ENCODE peak calls at places on chromosome X, in nine cellular contexts. H is keratinocyte, R is trophoblast cell, U is neural progenitor cell, K is PC-9, V is Karpas-422, Y is GM23248, F is astrocyte, T is fibroblast of lung. I is an unnamed sample.
A peak's percentile ranks its signal among the peaks of the same experiment; 100 is the strongest.

GRCh38 chrX:72107320-72107719 is 24.4 kb downstream of the RTL5 start:
- DNase-seq in T (no peak), U (no peak), F (no peak), V (peak; percentile 46), K (no peak), Y (peak; percentile 81), H (no peak), R (peak; percentile 58), I (peak; percentile 32)

GRCh38 chrX:53682885-53683555 is 3.5 kb downstream of the HUWE1 start:
- DNase-seq in H (no peak), Y (peak; percentile 72), R (peak; percentile 57), U (peak; percentile 50), V (peak; percentile 73), T (peak; percentile 66), F (peak; percentile 41), K (peak; percentile 41), I (peak; percentile 68)

GRCh38 chrX:64570204-64570603 is 175.0 kb upstream of the MTMR8 start:
- DNase-seq in F (no peak), Y (no peak), T (no peak), V (peak; percentile 40), H (no peak), K (no peak), U (peak; percentile 40), R (no peak), I (peak; percentile 56)

GRCh38 chrX:13699183-13699826 is 10.4 kb downstream of the RAB9A start:
- DNase-seq in T (no peak), K (no peak), F (peak; percentile 20), V (peak; percentile 55), H (no peak), Y (peak; percentile 74), R (peak; percentile 42), U (no peak), I (no peak)

GRCh38 chrX:79325263-79325958 is 41.7 kb downstream of the ITM2A start:
- DNase-seq in K (no peak), R (no peak), V (no peak), U (peak; percentile 14), H (no peak), Y (no peak), T (no peak), F (no peak), I (peak; percentile 17)

GRCh38 chrX:64843224-64843623 is 133.0 kb downstream of the ZC4H2 start:
- DNase-seq in R (no peak), K (no peak), H (no peak), Y (no peak), T (no peak), U (no peak), V (no peak), F (no peak), I (no peak)

GRCh38 chrX:23332101-23332887 is 2.4 kb upstream of the PTCHD1 start:
- DNase-seq in Y (no peak), U (peak; percentile 29), K (no peak), F (no peak), V (no peak), H (no peak), R (no peak), T (peak; percentile 0), I (peak; percentile 50)

GRCh38 chrX:6169407-6169806 is 59.3 kb downstream of the NLGN4X start:
- DNase-seq in K (no peak), T (no peak), U (peak; percentile 7), R (no peak), Y (no peak), F (no peak), V (no peak), H (no peak), I (no peak)

GRCh38 chrX:110156167-110156754 is 153.3 kb downstream of the TMEM164 start:
- DNase-seq in U (no peak), F (no peak), V (peak; percentile 66), R (peak; percentile 59), T (peak; percentile 25), Y (peak; percentile 34), K (no peak), H (no peak), I (no peak)

GRCh38 chrX:70089575-70090297 is 27.5 kb downstream of the OTUD6A start:
- DNase-seq in T (peak; percentile 5), V (no peak), F (peak; percentile 7), H (no peak), K (no peak), Y (peak; percentile 69), R (peak; percentile 63), U (no peak), I (no peak)

GRCh38 chrX:10665681-10666080 is 45.3 kb upstream of the MID1 start:
- DNase-seq in T (no peak), U (no peak), R (no peak), H (no peak), K (no peak), Y (no peak), V (no peak), F (no peak), I (no peak)

GRCh38 chrX:2691543-2692220 is 587 bp downstream of the CD99 start:
- DNase-seq in Y (peak; percentile 81), R (peak; percentile 26), V (peak; percentile 67), F (peak; percentile 34), K (peak; percentile 19), T (peak; percentile 61), U (peak; percentile 49), H (no peak), I (peak; percentile 39)

GRCh38 chrX:123217077-123217476 is 33.0 kb downstream of the GRIA3 start:
- DNase-seq in U (no peak), Y (peak; percentile 88), K (no peak), V (no peak), H (no peak), T (no peak), F (peak; percentile 41), R (no peak), I (no peak)

GRCh38 chrX:153703036-153703370 is 15.3 kb downstream of the SLC6A8 start:
- DNase-seq in F (peak; percentile 73), R (no peak), U (no peak), V (no peak), H (no peak), K (peak; percentile 19), Y (no peak), T (peak; percentile 54), I (no peak)

GRCh38 chrX:28042826-28043564 is 61.7 kb upstream of the DCAF8L1 start:
- DNase-seq in T (no peak), R (no peak), F (no peak), H (no peak), Y (no peak), V (no peak), K (no peak), U (no peak), I (no peak)

GRCh38 chrX:21838937-21839333 is 482 bp upstream of the MBTPS2 start:
- DNase-seq in V (peak; percentile 74), F (peak; percentile 6), Y (peak; percentile 55), U (no peak), R (peak; percentile 28), K (no peak), T (peak; percentile 68), H (no peak), I (no peak)
- H3K4me2 ChIP-seq in V (peak overlapping the region; percentile 70), F (peak overlapping the region; percentile 95), Y (peak overlapping the region; percentile 78), U (peak overlapping the region; percentile 72), R (peak overlapping the region; percentile 63), K (peak overlapping the region; percentile 94), T (peak overlapping the region; percentile 68), H (peak overlapping the region; percentile 73), I (peak overlapping the region; percentile 78)

GRCh38 chrX:47562615-47563243 is 1.7 kb downstream of the ARAF start:
- DNase-seq in H (no peak), K (no peak), F (no peak), R (peak; percentile 19), U (peak; percentile 37), T (no peak), Y (peak; percentile 48), V (peak; percentile 83), I (peak; percentile 27)
- H3K4me3 ChIP-seq in H (no peak overlapping the region), K (no peak overlapping the region), F (no peak overlapping the region), R (no peak overlapping the region), U (no peak overlapping the region), T (no peak overlapping the region), Y (no peak overlapping the region), V (no peak overlapping the region), I (no peak overlapping the region)

DNA sequence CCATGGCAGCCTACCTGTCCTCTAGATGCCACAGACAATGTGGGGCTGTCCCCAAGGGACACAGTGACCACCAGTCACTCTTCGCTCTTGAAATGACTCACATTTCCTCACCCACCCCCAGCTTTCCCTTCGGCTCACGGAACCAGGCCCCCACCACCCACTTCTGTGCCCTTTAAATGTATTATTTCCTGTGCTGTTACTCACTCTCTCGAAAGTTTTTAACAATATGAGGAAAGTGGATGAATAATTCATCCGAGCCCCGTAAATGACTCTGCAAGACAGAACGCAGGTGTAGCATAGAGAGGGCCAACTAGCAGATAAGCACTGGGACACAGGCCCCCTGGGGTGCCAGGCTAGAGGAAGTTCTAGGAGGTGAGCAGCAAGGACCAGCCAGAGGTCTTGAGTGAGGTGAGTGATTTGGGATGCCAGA is 179.5 kb upstream of the TBL1X start:
- DNase-seq in H (no peak), U (no peak), Y (no peak), K (no peak), T (no peak), V (no peak), R (no peak), F (no peak), I (no peak)
- H3K4me2 ChIP-seq in H (no peak overlapping the region), U (no peak overlapping the region), Y (no peak overlapping the region), K (no peak overlapping the region), T (no peak overlapping the region), V (no peak overlapping the region), R (no peak overlapping the region), F (no peak overlapping the region), I (no peak overlapping the region)

GRCh38 chrX:68914337-68914989 is 85.6 kb downstream of the EFNB1 start:
- DNase-seq in K (no peak), R (no peak), F (no peak), Y (no peak), H (no peak), V (no peak), U (peak; percentile 57), T (no peak), I (peak; percentile 38)

GRCh38 chrX:68910743-68911142 is 81.9 kb downstream of the EFNB1 start:
- DNase-seq in F (no peak), H (no peak), V (no peak), R (no peak), U (no peak), T (no peak), Y (no peak), K (no peak), I (no peak)

GRCh38 chrX:68915778-68916177 is 87.0 kb downstream of the EFNB1 start:
- DNase-seq in R (no peak), T (no peak), H (no peak), Y (no peak), F (no peak), U (no peak), K (no peak), V (no peak), I (no peak)

GRCh38 chrX:68909945-68910344 is 81.1 kb downstream of the EFNB1 start:
- DNase-seq in K (no peak), H (no peak), Y (no peak), U (no peak), R (no peak), F (no peak), T (no peak), V (no peak), I (no peak)

GRCh38 chrX:68912113-68912980 is 83.5 kb downstream of the EFNB1 start:
- DNase-seq in V (no peak), H (no peak), F (no peak), U (peak; percentile 67), K (no peak), Y (no peak), T (peak; percentile 36), R (peak; percentile 69), I (peak; percentile 46)
- H3K4me3 ChIP-seq in V (no peak overlapping the region), H (no peak overlapping the region), F (no peak overlapping the region), U (peak overlapping the region; percentile 32), K (no peak overlapping the region), Y (no peak overlapping the region), T (no peak overlapping the region), R (no peak overlapping the region), I (peak overlapping the region; percentile 34)

GRCh38 chrX:50068293-50068568 is 132.6 kb downstream of the AKAP4 start:
- DNase-seq in H (no peak), T (no peak), R (no peak), V (no peak), K (no peak), U (no peak), Y (no peak), F (no peak), I (no peak)
- H3K4me2 ChIP-seq in H (no peak overlapping the region), T (no peak overlapping the region), R (no peak overlapping the region), V (no peak overlapping the region), K (no peak overlapping the region), U (peak overlapping the region; percentile 74), Y (no peak overlapping the region), F (peak overlapping the region; percentile 78), I (peak overlapping the region; percentile 62)

I was measured in GM23338.